ENCODE peak calls at places on chromosome 3, in five cellular contexts. B is AG09309, G is cardiac muscle cell, K is GM23338, D is Caco-2. Z is an unnamed sample.

GRCh38 chr3:98541695-98542094 is 9.9 kb downstream of the GPR15 start:
- DNase-seq in B (no peak), G (no peak), K (no peak), D (no peak), Z (no peak)

GRCh38 chr3:187912007-187912406 is 166.7 kb upstream of the BCL6 start:
- DNase-seq in B (no peak), G (no peak), K (no peak), D (no peak), Z (no peak)

GRCh38 chr3:24220859-24221657 is 273.6 kb downstream of the THRB start:
- DNase-seq in B (peak), G (peak), K (peak), D (peak), Z (peak)

GRCh38 chr3:83928391-83928790 is 1030.4 kb upstream of the CADM2 start:
- DNase-seq in B (no peak), G (no peak), K (peak), D (peak), Z (no peak)

GRCh38 chr3:31170932-31171670 is 276.6 kb upstream of the GADL1 start:
- DNase-seq in B (peak), G (peak), K (no peak), D (no peak), Z (peak)

GRCh38 chr3:187114511-187114910 is 24.8 kb downstream of the RPL39L start:
- DNase-seq in B (no peak), G (no peak), K (no peak), D (no peak), Z (no peak)

GRCh38 chr3:66748175-66748876 is 247.5 kb upstream of the LRIG1 start:
- DNase-seq in B (no peak), G (no peak), K (no peak), D (no peak), Z (no peak)

GRCh38 chr3:29227307-29227706 is 53.6 kb upstream of the RBMS3 start:
- DNase-seq in B (no peak), G (no peak), K (no peak), D (no peak), Z (no peak)

GRCh38 chr3:81846988-81847387 is 85.5 kb upstream of the GBE1 start:
- DNase-seq in B (no peak), G (no peak), K (no peak), D (no peak), Z (no peak)

GRCh38 chr3:59438492-59438891 is 388.7 kb upstream of the CFAP20DC start:
- DNase-seq in B (no peak), G (no peak), K (no peak), D (no peak), Z (no peak)

GRCh38 chr3:175326041-175326440 is 466.9 kb downstream of the NAALADL2 start:
- DNase-seq in B (no peak), G (no peak), K (no peak), D (no peak), Z (no peak)

GRCh38 chr3:40035177-40035576 is 225.8 kb downstream of the MYRIP start:
- DNase-seq in B (no peak), G (no peak), K (no peak), D (no peak), Z (no peak)

GRCh38 chr3:30686176-30686575 is 79.8 kb downstream of the TGFBR2 start:
- DNase-seq in B (no peak), G (no peak), K (no peak), D (no peak), Z (no peak)

GRCh38 chr3:157502916-157503620 is at the start of gene VEPH1:
- DNase-seq in B (no peak), G (peak), K (peak), D (peak), Z (no peak)

GRCh38 chr3:13684854-13685253 is 135.9 kb downstream of the FBLN2 start:
- DNase-seq in B (no peak), G (no peak), K (no peak), D (no peak), Z (no peak)

GRCh38 chr3:175526609-175527280 is 667.6 kb downstream of the NAALADL2 start:
- DNase-seq in B (no peak), G (peak), K (peak), D (no peak), Z (no peak)

DNA sequence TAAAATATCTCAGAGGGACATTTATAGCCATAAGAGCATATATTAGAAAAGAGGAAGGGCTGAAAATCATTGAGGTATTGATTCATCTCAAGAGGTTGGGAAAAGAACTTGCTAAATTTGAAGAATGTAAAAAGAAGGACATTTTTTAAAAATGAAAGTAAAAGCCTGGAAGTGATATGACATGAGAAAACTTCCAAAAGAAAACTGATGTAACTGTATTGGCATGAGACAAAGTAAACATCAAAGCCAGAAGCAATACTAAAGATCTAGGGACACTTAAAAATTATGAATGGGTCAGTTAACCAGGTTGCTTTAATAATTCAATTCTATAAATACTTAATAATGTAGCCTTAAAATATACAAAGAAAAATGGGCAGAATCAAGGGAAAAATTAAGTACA is 31.9 kb downstream of the CEP63 start:
- DNase-seq in B (no peak), G (peak), K (no peak), D (no peak), Z (no peak)
- H3K4me3 ChIP-seq in B (no peak), G (no peak), K (no peak), D (no peak), Z (no peak)

GRCh38 chr3:3627104-3627503 is 172.1 kb upstream of the LRRN1 start:
- DNase-seq in B (no peak), G (no peak), K (no peak), D (no peak), Z (no peak)
- TF ChIP-seq CTCF in B (no peak), G (no peak), K (no peak), D (no peak), Z (no peak)

GRCh38 chr3:4983739-4984510 is 4.7 kb downstream of the BHLHE40 start:
- DNase-seq in B (peak), G (peak), K (no peak), D (no peak), Z (no peak)
- H3K4me3 ChIP-seq in B (peak), G (no peak), K (no peak), D (no peak), Z (peak)

GRCh38 chr3:48561045-48561736 is 2.4 kb downstream of the UCN2 start:
- DNase-seq in B (no peak), G (peak), K (peak), D (peak), Z (no peak)
- TF ChIP-seq CTCF in B (peak), G (peak), K (peak), D (no peak), Z (peak)

GRCh38 chr3:46930945-46931403 is 45.6 kb downstream of the CCDC12 start:
- DNase-seq in B (no peak), G (no peak), K (no peak), D (no peak), Z (no peak)

GRCh38 chr3:46932455-46933225 is 43.9 kb downstream of the CCDC12 start:
- DNase-seq in B (no peak), G (no peak), K (no peak), D (no peak), Z (no peak)

GRCh38 chr3:46930176-46930944 is 46.2 kb downstream of the CCDC12 start:
- DNase-seq in B (no peak), G (no peak), K (no peak), D (no peak), Z (no peak)

GRCh38 chr3:46933261-46933660 is 43.3 kb downstream of the CCDC12 start:
- DNase-seq in B (no peak), G (no peak), K (no peak), D (no peak), Z (no peak)

GRCh38 chr3:46931631-46932441 is 44.7 kb downstream of the CCDC12 start:
- DNase-seq in B (no peak), G (no peak), K (no peak), D (no peak), Z (no peak)
- H3K4me3 ChIP-seq in B (no peak), G (no peak), K (no peak), D (no peak), Z (no peak)

DNA sequence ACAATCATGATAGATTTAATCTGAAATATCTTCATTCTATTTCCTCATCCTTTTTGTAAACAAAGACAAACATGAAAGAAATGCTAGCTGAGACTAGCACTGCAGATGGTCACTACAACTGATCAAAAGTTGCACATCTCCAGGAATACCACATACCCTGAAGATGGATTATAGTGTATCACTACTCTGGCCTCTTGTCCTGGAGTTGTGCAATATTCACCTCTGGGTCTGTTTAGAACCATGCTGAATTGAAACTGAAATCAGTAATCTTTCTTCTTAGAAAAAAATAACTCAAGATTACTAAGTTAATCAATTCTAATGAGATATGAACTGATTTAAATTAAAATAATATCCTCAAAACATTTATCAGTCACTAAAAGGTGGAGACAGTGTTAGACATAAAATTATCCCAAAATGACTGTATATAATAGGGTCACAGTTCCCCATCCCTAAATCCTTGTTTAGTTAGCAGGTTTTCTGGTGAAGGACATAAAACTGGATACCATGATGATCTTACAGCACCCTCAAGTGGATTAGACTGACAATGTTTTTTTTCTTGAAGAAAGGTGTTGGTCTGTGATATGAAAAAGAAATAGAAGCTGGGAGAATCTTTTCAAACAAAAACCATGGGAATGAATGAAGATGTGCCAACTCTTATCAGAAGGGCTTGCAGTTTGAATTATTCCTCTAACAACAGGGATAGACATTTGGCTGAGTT is 7.2 kb upstream of the TTC14 start:
- DNase-seq in B (peak), G (peak), K (peak), D (peak), Z (peak)
- TF ChIP-seq CTCF in B (peak), G (peak), K (peak), D (no peak), Z (peak)

GRCh38 chr3:46883252-46884185 is 6.0 kb downstream of the PTH1R start:
- DNase-seq in B (no peak), G (peak), K (peak), D (no peak), Z (no peak)

GRCh38 chr3:46881819-46882376 is 4.4 kb downstream of the PTH1R start:
- DNase-seq in B (no peak), G (peak), K (peak), D (peak), Z (no peak)

GRCh38 chr3:46878796-46879436 is 1.4 kb downstream of the PTH1R start:
- DNase-seq in B (no peak), G (no peak), K (no peak), D (peak), Z (no peak)

GRCh38 chr3:46882377-46883015 is 5.0 kb downstream of the PTH1R start:
- DNase-seq in B (no peak), G (peak), K (peak), D (peak), Z (no peak)

GRCh38 chr3:46880884-46881818 is 3.6 kb downstream of the PTH1R start:
- DNase-seq in B (no peak), G (no peak), K (peak), D (no peak), Z (no peak)
- H3K4me3 ChIP-seq in B (peak), G (peak), K (peak), D (peak), Z (peak)

Z was measured in AG04449.